ENCODE peak calls at places on chromosomes 11 and 22, in six cellular contexts. V is IMR-90, F is mesendoderm, T is H9, H is H1, S is neuronal stem cell. W is an unnamed sample.

GRCh38 chr11:130622126-130622525 is 173.7 kb downstream of the ADAMTS15 start:
- DNase-seq in T (no peak), H (no peak), F (no peak), V (no peak), S (no peak), W (peak)

GRCh38 chr11:1654388-1655167 is 25.0 kb downstream of the KRTAP5-5 start:
- DNase-seq in F (no peak), S (no peak), H (no peak), T (no peak), V (no peak), W (peak)

GRCh38 chr22:35149149-35149548 is 83.2 kb downstream of the ISX start:
- DNase-seq in H (no peak), V (no peak), F (no peak), S (no peak), T (no peak), W (no peak)

GRCh38 chr11:73217131-73217809 is 811 bp upstream of the P2RY2 start:
- DNase-seq in F (no peak), H (no peak), S (no peak), T (no peak), V (no peak), W (no peak)

GRCh38 chr11:117901601-117902000 is 25.1 kb upstream of the FXYD6 start:
- DNase-seq in T (no peak), S (no peak), H (no peak), F (no peak), V (no peak), W (no peak)

GRCh38 chr22:33605686-33606085 is 314.6 kb downstream of the LARGE1 start:
- DNase-seq in F (peak), T (no peak), S (peak), H (no peak), V (no peak), W (no peak)

GRCh38 chr11:16942342-16942741 is 71.9 kb downstream of the PLEKHA7 start:
- DNase-seq in F (peak), H (no peak), S (no peak), V (no peak), T (no peak), W (no peak)

GRCh38 chr22:24159650-24160049 is 21.6 kb upstream of the SUSD2 start:
- DNase-seq in F (no peak), T (no peak), H (no peak), V (no peak), S (no peak), W (no peak)

GRCh38 chr11:60984149-60984548 is 12.7 kb downstream of the CD6 start:
- DNase-seq in T (no peak), S (no peak), V (no peak), F (no peak), H (no peak), W (no peak)

GRCh38 chr22:21775061-21775460 is 39.5 kb upstream of the YPEL1 start:
- DNase-seq in V (peak), F (no peak), H (no peak), T (no peak), S (no peak), W (no peak)

GRCh38 chr22:50183141-50183971 is 2.4 kb upstream of the TRABD start:
- DNase-seq in V (no peak), F (no peak), T (no peak), H (no peak), S (no peak), W (no peak)

GRCh38 chr11:106384429-106384828 is 307.0 kb downstream of the AASDHPPT start:
- DNase-seq in H (no peak), S (no peak), V (no peak), F (no peak), T (no peak), W (no peak)

GRCh38 chr11:107666911-107667568 is 44.8 kb downstream of the SLN start:
- DNase-seq in V (no peak), F (peak), T (no peak), H (no peak), S (no peak), W (no peak)

GRCh38 chr11:69474736-69475135 is 6.7 kb upstream of the LINC01488 start:
- DNase-seq in S (no peak), H (no peak), V (no peak), T (no peak), F (no peak), W (no peak)

GRCh38 chr22:31497148-31497938 is 1.0 kb downstream of the SFI1 start:
- DNase-seq in H (no peak), F (no peak), S (no peak), V (no peak), T (no peak), W (no peak)

GRCh38 chr22:25750569-25751173 is 8.7 kb downstream of the MYO18B start:
- DNase-seq in S (no peak), F (peak), T (no peak), H (no peak), V (no peak), W (no peak)

GRCh38 chr22:19979712-19980493 is 36.7 kb downstream of the ARVCF start:
- DNase-seq in V (no peak), T (no peak), F (no peak), S (no peak), H (no peak), W (no peak)

GRCh38 chr11:12075822-12076821 is 34.3 kb upstream of the MICAL2 start:
- DNase-seq in S (no peak), H (no peak), T (no peak), V (peak), F (no peak), W (peak)

GRCh38 chr22:36297568-36297967 is 44.6 kb downstream of the APOL1 start:
- DNase-seq in F (no peak), V (no peak), T (no peak), H (no peak), S (no peak), W (no peak)

GRCh38 chr11:70674605-70675004 is 276.3 kb downstream of the CTTN start:
- DNase-seq in H (no peak), S (no peak), V (no peak), T (no peak), F (no peak), W (no peak)

GRCh38 chr22:49824185-49824925 is 3.3 kb downstream of the BRD1 start:
- DNase-seq in H (no peak), T (no peak), V (no peak), S (no peak), F (no peak), W (peak)

GRCh38 chr11:13993096-13993760 is 30.7 kb downstream of the SPON1 start:
- DNase-seq in V (no peak), T (no peak), H (no peak), F (no peak), S (no peak), W (no peak)

GRCh38 chr11:44065851-44066731 is at the start of gene ACCS:
- DNase-seq in S (peak), T (peak), F (peak), H (peak), V (peak), W (peak)

GRCh38 chr11:62539238-62539925 is 7.2 kb downstream of the AHNAK start:
- DNase-seq in V (peak), H (no peak), S (no peak), T (no peak), F (no peak), W (peak)

GRCh38 chr11:100791103-100791502 is 104.0 kb downstream of the ARHGAP42 start:
- DNase-seq in F (peak), V (no peak), S (no peak), T (peak), H (peak), W (no peak)

GRCh38 chr11:121119444-121119843 is 18.4 kb downstream of the TECTA start:
- DNase-seq in S (no peak), T (no peak), F (no peak), H (no peak), V (no peak), W (no peak)

GRCh38 chr11:63745304-63746170 is 23.0 kb downstream of the ZFTA start:
- DNase-seq in S (no peak), V (no peak), F (no peak), H (no peak), T (no peak), W (peak)

GRCh38 chr11:46916669-46917108 is 1.7 kb downstream of the LRP4 start:
- DNase-seq in H (no peak), T (peak), F (peak), V (peak), S (no peak), W (peak)

GRCh38 chr11:62449451-62449851 is 30.6 kb downstream of the SCGB1A1 start:
- DNase-seq in H (no peak), V (no peak), S (no peak), T (no peak), F (no peak), W (no peak)

DNA sequence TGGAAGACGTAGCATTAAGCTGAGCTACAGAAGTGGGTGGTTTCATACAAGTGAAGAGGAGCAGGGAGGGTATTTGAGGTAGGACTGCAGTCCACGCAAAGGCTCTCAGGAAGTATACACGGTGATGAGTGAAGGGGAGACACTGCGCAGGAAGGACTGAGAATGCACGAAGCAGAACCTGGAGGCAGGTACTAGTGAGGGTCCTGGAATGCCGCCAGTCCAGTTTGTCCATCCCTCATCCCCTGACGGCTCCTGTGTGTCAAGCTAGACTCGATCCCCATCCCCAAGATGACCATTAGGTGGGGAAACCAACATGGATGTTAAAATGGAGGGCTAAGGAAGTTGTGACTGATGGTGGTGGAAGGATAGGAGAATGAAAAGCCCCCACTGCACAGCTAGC is 23.8 kb downstream of the ART5 start:
- DNase-seq in F (no peak), V (no peak), S (no peak), H (no peak), T (no peak), W (no peak)
- H2BK120ac ChIP-seq in F (no peak), V (no peak), S (no peak), H (no peak), T (no peak), W (no peak)

DNA sequence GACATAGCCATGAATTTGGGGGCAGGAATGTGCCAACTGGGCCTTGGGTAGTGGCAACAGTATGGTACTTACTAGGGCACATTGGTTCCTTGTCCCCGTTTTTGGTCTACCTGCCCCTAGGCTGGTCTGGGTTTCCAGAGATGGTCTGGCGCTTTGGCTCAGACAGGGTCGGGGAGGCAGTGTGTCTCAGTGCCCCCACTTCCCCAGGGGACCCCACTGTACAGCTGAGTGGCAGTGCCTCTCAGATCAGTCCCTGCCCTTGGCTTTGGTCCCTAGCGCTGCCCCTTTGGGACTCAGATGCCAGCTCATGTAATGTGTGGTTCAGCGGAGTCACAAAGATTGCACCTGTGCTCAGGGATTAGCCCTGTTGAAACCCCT is 3.3 kb downstream of the RIC8A start:
- DNase-seq in V (no peak), T (no peak), S (no peak), H (no peak), F (no peak), W (no peak)
- H3K4ac ChIP-seq in V (peak), T (no peak), S (no peak), H (no peak), F (no peak), W (no peak)

GRCh38 chr11:45807792-45808238 is 2.9 kb downstream of the SLC35C1 start:
- DNase-seq in S (no peak), T (no peak), V (no peak), F (no peak), H (no peak), W (no peak)
- H4K8ac ChIP-seq in S (no peak), T (no peak), V (no peak), F (no peak), H (no peak), W (no peak)

GRCh38 chr11:119844808-119845207 is 115.8 kb upstream of the NECTIN1 start:
- DNase-seq in T (no peak), V (no peak), F (peak), S (no peak), H (no peak), W (no peak)
- H2BK120ac ChIP-seq in T (no peak), V (no peak), F (no peak), S (no peak), H (no peak), W (no peak)

GRCh38 chr11:126268361-126268707 is 361 bp downstream of the SRPRA start:
- DNase-seq in V (no peak), H (no peak), T (no peak), F (no peak), S (no peak), W (no peak)
- H3K4ac ChIP-seq in V (peak), H (peak), T (no peak), F (peak), S (no peak), W (peak)

GRCh38 chr11:65786786-65787636 is at the start of gene OVOL1:
- DNase-seq in V (no peak), T (peak), H (no peak), F (peak), S (no peak), W (no peak)
- H4K8ac ChIP-seq in V (no peak), T (no peak), H (peak), F (no peak), S (no peak), W (no peak)

W was measured in mesenchymal stem cell.